ENCODE peak calls at places on chromosomes 1 and 21, in eight cellular contexts. G is neural progenitor cell, C is IMR-90, P is H9, R is pancreas, D is cardiac muscle cell, O is HCT116, Z is colonic mucosa. Q is an unnamed sample.
A peak's percentile ranks its signal among the peaks of the same experiment; 100 is the strongest.

GRCh38 chr1:14627608-14628489 is 29.4 kb downstream of the KAZN start:
- DNase-seq in C (no peak), G (no peak), Z (no peak), D (no peak), O (no peak), P (no peak), R (no peak), Q (no peak)

GRCh38 chr1:65011983-65012382 is 45.6 kb upstream of the JAK1 start:
- DNase-seq in G (no peak), Z (no peak), D (no peak), R (no peak), P (no peak), O (no peak), C (no peak), Q (no peak)

GRCh38 chr1:246781212-246781611 is 57.0 kb downstream of the SCCPDH start:
- DNase-seq in P (no peak), C (no peak), D (no peak), R (no peak), Z (no peak), O (no peak), G (no peak), Q (no peak)

GRCh38 chr1:112196731-112197130 is 199.3 kb upstream of the CTTNBP2NL start:
- DNase-seq in G (no peak), P (no peak), D (no peak), C (no peak), O (no peak), R (no peak), Z (no peak), Q (no peak)

GRCh38 chr1:36321119-36321951 is 2.1 kb downstream of the EVA1B start:
- DNase-seq in C (peak; percentile 94), G (peak; percentile 89), R (no peak), Z (peak; percentile 57), P (peak; percentile 97), O (peak; percentile 77), D (peak; percentile 92), Q (no peak)

GRCh38 chr21:32249551-32250280 is 29.1 kb downstream of the MIS18A start:
- DNase-seq in D (no peak), P (no peak), O (no peak), C (no peak), G (no peak), R (no peak), Z (no peak), Q (no peak)

GRCh38 chr1:11757047-11757446 is 4.9 kb upstream of the C1orf167 start:
- DNase-seq in C (no peak), P (no peak), O (no peak), R (no peak), Z (no peak), G (no peak), D (no peak), Q (no peak)

GRCh38 chr1:150505431-150505830 is 2.5 kb upstream of the ECM1 start:
- DNase-seq in P (no peak), C (no peak), Z (no peak), O (no peak), R (no peak), D (no peak), G (no peak), Q (no peak)

GRCh38 chr1:6523566-6523965 is 30.7 kb downstream of the NOL9 start:
- DNase-seq in O (peak; percentile 41), Z (no peak), D (peak; percentile 69), P (peak; percentile 70), C (peak; percentile 37), R (no peak), G (peak; percentile 64), Q (peak; percentile 65)

GRCh38 chr1:85027242-85027983 is 20.9 kb downstream of the MCOLN3 start:
- DNase-seq in Z (no peak), C (peak; percentile 2), G (peak; percentile 26), D (peak; percentile 15), R (no peak), P (no peak), O (no peak), Q (no peak)

GRCh38 chr1:40634901-40635655 is 30.4 kb downstream of the RIMS3 start:
- DNase-seq in O (no peak), R (no peak), G (no peak), P (no peak), Z (no peak), D (no peak), C (peak; percentile 23), Q (no peak)

GRCh38 chr1:92538413-92539061 is 51.8 kb upstream of the GFI1 start:
- DNase-seq in G (no peak), D (no peak), P (no peak), C (peak; percentile 15), R (no peak), O (no peak), Z (no peak), Q (no peak)

GRCh38 chr1:215055281-215055935 is 27.1 kb upstream of the KCNK2 start:
- DNase-seq in P (no peak), C (peak; percentile 16), R (no peak), O (no peak), D (no peak), Z (no peak), G (no peak), Q (no peak)

GRCh38 chr1:109788695-109789521 is 25.2 kb upstream of the EPS8L3 start:
- DNase-seq in C (no peak), D (peak; percentile 57), Z (peak; percentile 18), R (no peak), O (peak; percentile 21), P (peak; percentile 78), G (peak; percentile 51), Q (no peak)

GRCh38 chr21:14533555-14534400 is 12.3 kb downstream of the SAMSN1 start:
- DNase-seq in O (peak; percentile 67), P (no peak), R (no peak), D (no peak), G (no peak), C (no peak), Z (no peak), Q (peak; percentile 77)

GRCh38 chr21:30695956-30696355 is 22.6 kb downstream of the KRTAP21-3 start:
- DNase-seq in D (peak; percentile 15), P (no peak), Z (no peak), O (no peak), C (no peak), R (no peak), G (no peak), Q (no peak)

GRCh38 chr1:25246600-25247023 is 642 bp downstream of the RSRP1 start:
- DNase-seq in G (peak; percentile 66), O (no peak), P (no peak), D (peak; percentile 34), Z (no peak), C (no peak), R (peak; percentile 33), Q (no peak)

GRCh38 chr1:175548774-175549173 is 194.6 kb downstream of the TNR start:
- DNase-seq in G (no peak), P (no peak), R (peak; percentile 66), C (no peak), O (no peak), D (no peak), Z (no peak), Q (peak; percentile 82)
- TF ChIP-seq CTCF in G (no peak), P (no peak), R (no peak), C (no peak), O (no peak), D (no peak), Z (no peak), Q (no peak)

GRCh38 chr1:160952129-160952510 is 2.5 kb downstream of the ITLN2 start:
- DNase-seq in G (no peak), D (no peak), O (no peak), R (no peak), P (no peak), C (no peak), Z (no peak), Q (peak; percentile 50)

GRCh38 chr1:160951443-160952128 is 3.0 kb downstream of the ITLN2 start:
- DNase-seq in C (peak; percentile 41), P (peak; percentile 76), D (peak; percentile 68), Z (peak; percentile 74), G (peak; percentile 76), R (peak; percentile 46), O (peak; percentile 27), Q (peak; percentile 49)

GRCh38 chr1:160950657-160951056 is 4.0 kb downstream of the ITLN2 start:
- DNase-seq in Z (no peak), D (no peak), G (no peak), C (no peak), R (no peak), P (no peak), O (no peak), Q (no peak)

GRCh38 chr1:160953030-160953429 is 1.6 kb downstream of the ITLN2 start:
- DNase-seq in O (no peak), D (no peak), R (no peak), G (no peak), P (no peak), C (no peak), Z (no peak), Q (no peak)

DNA sequence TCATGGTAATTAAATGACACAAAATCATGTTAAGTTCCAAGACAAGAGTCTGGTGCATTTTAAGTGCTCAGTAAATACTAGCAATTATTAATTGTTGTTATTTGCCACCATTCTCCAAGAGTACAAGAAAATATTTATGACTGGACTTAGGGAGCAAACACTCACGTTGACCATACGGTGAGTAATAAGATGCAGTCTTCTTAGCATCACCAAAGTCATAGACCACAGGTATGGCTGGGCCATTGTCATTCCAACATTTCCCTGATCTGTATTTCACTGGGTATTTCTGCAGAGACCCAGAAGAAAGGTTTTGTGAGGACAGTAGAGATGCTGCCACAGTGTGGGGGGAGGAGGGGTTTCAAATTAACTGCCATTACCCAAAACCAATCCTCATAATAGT is 4.7 kb downstream of the ITLN2 start:
- DNase-seq in P (no peak), D (no peak), R (no peak), G (no peak), O (no peak), Z (no peak), C (no peak), Q (no peak)
- H3K27ac ChIP-seq in P (no peak overlapping the region), D (no peak overlapping the region), R (no peak overlapping the region), G (no peak overlapping the region), O (no peak overlapping the region), Z (no peak overlapping the region), C (no peak overlapping the region), Q (no peak overlapping the region)

GRCh38 chr1:55868026-55868425 is 652.9 kb upstream of the USP24 start:
- DNase-seq in Z (no peak), D (no peak), G (peak; percentile 22), C (peak; percentile 50), R (no peak), P (no peak), O (no peak), Q (no peak)
- TF ChIP-seq CTCF in Z (no peak), D (no peak), G (peak; percentile 30), C (no peak), R (no peak), P (peak; percentile 17), O (peak; percentile 3), Q (no peak)

GRCh38 chr1:114043548-114043947 is 64.3 kb downstream of the OLFML3 start:
- DNase-seq in P (no peak), C (no peak), O (no peak), G (no peak), R (no peak), D (no peak), Z (no peak), Q (no peak)

GRCh38 chr1:114037952-114038867 is 58.9 kb downstream of the OLFML3 start:
- DNase-seq in D (peak; percentile 8), G (peak; percentile 40), Z (no peak), C (no peak), O (no peak), R (no peak), P (peak; percentile 47), Q (no peak)

GRCh38 chr1:114040273-114041043 is 61.2 kb downstream of the OLFML3 start:
- DNase-seq in R (no peak), Z (no peak), O (no peak), P (no peak), C (no peak), G (no peak), D (no peak), Q (no peak)

GRCh38 chr1:114037503-114037890 is 58.2 kb downstream of the OLFML3 start:
- DNase-seq in R (no peak), Z (no peak), D (no peak), C (no peak), P (peak; percentile 55), O (no peak), G (no peak), Q (no peak)

GRCh38 chr1:114043046-114043445 is 63.8 kb downstream of the OLFML3 start:
- DNase-seq in G (no peak), O (no peak), R (no peak), P (no peak), D (no peak), C (no peak), Z (no peak), Q (no peak)
- H3K27ac ChIP-seq in G (no peak overlapping the region), O (no peak overlapping the region), R (no peak overlapping the region), P (no peak overlapping the region), D (no peak overlapping the region), C (no peak overlapping the region), Z (no peak overlapping the region), Q (no peak overlapping the region)